ENCODE peak calls at places on chromosomes 12 and 14, in nine cellular contexts. L is HCT116, S is upper lobe of right lung, E is PC-3, D is A549, N is right lobe of liver, A is esophagus squamous epithelium, X is uterus, B is fibroblast of lung. U is an unnamed sample.
A peak's percentile ranks its signal among the peaks of the same experiment; 100 is the strongest.

GRCh38 chr12:83472772-83473171 is 786.1 kb downstream of the TMTC2 start:
- DNase-seq in S (no peak), L (no peak), X (no peak), N (no peak), E (no peak), B (no peak), A (no peak), D (no peak), U (no peak)

GRCh38 chr14:104976198-104977007 is 1.8 kb downstream of the AHNAK2 start:
- DNase-seq in S (peak; percentile 94), E (peak; percentile 88), D (peak; percentile 64), A (no peak), L (peak; percentile 70), X (peak; percentile 78), B (peak; percentile 79), N (peak; percentile 91), U (peak; percentile 66)

GRCh38 chr14:52219488-52220084 is 47.9 kb upstream of the PTGDR start:
- DNase-seq in A (no peak), E (no peak), X (no peak), D (no peak), S (no peak), L (no peak), B (no peak), N (no peak), U (no peak)

GRCh38 chr12:53098354-53098981 is 1.0 kb downstream of the IGFBP6 start:
- DNase-seq in D (peak; percentile 69), B (peak; percentile 83), E (peak; percentile 80), L (peak; percentile 41), A (no peak), N (no peak), S (no peak), X (peak; percentile 80), U (peak; percentile 90)

GRCh38 chr14:50362791-50363733 is 33.6 kb downstream of the CDKL1 start:
- DNase-seq in E (no peak), D (no peak), N (no peak), S (no peak), X (no peak), B (no peak), L (no peak), A (no peak), U (no peak)

GRCh38 chr14:103312006-103312635 is 21.9 kb upstream of the EIF5 start:
- DNase-seq in X (no peak), A (no peak), L (no peak), D (no peak), S (peak; percentile 51), N (no peak), B (no peak), E (no peak), U (no peak)

GRCh38 chr12:87136330-87136976 is 880.3 kb upstream of the MGAT4C start:
- DNase-seq in N (no peak), L (no peak), A (no peak), B (peak; percentile 68), X (no peak), E (peak; percentile 40), S (no peak), D (no peak), U (no peak)

GRCh38 chr12:51898506-51898905 is 8.8 kb upstream of the ACVRL1 start:
- DNase-seq in E (no peak), S (no peak), A (no peak), N (no peak), L (no peak), B (no peak), X (no peak), D (no peak), U (no peak)

GRCh38 chr12:49794021-49794420 is 34.2 kb downstream of the NCKAP5L start:
- DNase-seq in S (no peak), B (no peak), L (no peak), E (no peak), N (no peak), A (no peak), D (no peak), X (no peak), U (no peak)

GRCh38 chr14:103607822-103608221 is 21.2 kb upstream of the KLC1 start:
- DNase-seq in L (no peak), E (no peak), B (no peak), S (no peak), D (no peak), N (no peak), X (no peak), A (no peak), U (no peak)

GRCh38 chr14:90503582-90503981 is 106.8 kb downstream of the CALM1 start:
- DNase-seq in S (peak; percentile 57), L (no peak), X (no peak), A (no peak), B (no peak), D (no peak), N (no peak), E (no peak), U (no peak)

GRCh38 chr12:1946311-1946710 is 27.9 kb upstream of the CACNA2D4 start:
- DNase-seq in E (no peak), L (no peak), B (no peak), N (no peak), D (no peak), S (no peak), A (no peak), X (no peak), U (no peak)

GRCh38 chr12:4280351-4281163 is 7.0 kb downstream of the CCND2 start:
- DNase-seq in E (no peak), D (no peak), A (no peak), N (peak; percentile 49), X (peak; percentile 55), L (no peak), B (peak; percentile 47), S (peak; percentile 74), U (no peak)

GRCh38 chr14:77862154-77862783 is 62.4 kb downstream of the ADCK1 start:
- DNase-seq in N (peak; percentile 77), E (peak; percentile 78), A (no peak), S (peak; percentile 88), B (peak; percentile 61), X (peak; percentile 46), D (peak; percentile 79), L (peak; percentile 45), U (peak; percentile 80)

GRCh38 chr12:19946549-19946948 is 421.8 kb upstream of the PDE3A start:
- DNase-seq in S (no peak), B (peak; percentile 92), A (no peak), D (peak; percentile 73), E (peak; percentile 62), L (no peak), X (no peak), N (no peak), U (peak; percentile 26)

GRCh38 chr14:23657959-23658470 is 21.9 kb downstream of the DHRS2 start:
- DNase-seq in E (no peak), B (no peak), X (no peak), A (no peak), N (no peak), L (no peak), S (no peak), D (no peak), U (no peak)

GRCh38 chr12:916240-916639 is 33.3 kb downstream of the RAD52 start:
- DNase-seq in N (no peak), E (no peak), D (no peak), S (no peak), X (no peak), A (no peak), L (no peak), B (no peak), U (no peak)

GRCh38 chr12:57240926-57241555 is 9.9 kb downstream of the STAC3 start:
- DNase-seq in D (no peak), B (peak; percentile 33), X (no peak), S (peak; percentile 64), N (no peak), E (peak; percentile 27), L (no peak), A (no peak), U (no peak)

GRCh38 chr14:35405304-35405996 is 901 bp upstream of the NFKBIA start:
- DNase-seq in E (no peak), A (no peak), X (peak; percentile 63), D (no peak), S (peak; percentile 77), N (peak; percentile 39), L (no peak), B (no peak), U (no peak)

GRCh38 chr14:35408026-35408425 is 3.5 kb upstream of the NFKBIA start:
- DNase-seq in E (no peak), N (no peak), L (no peak), B (no peak), X (no peak), A (no peak), D (no peak), S (no peak), U (no peak)

GRCh38 chr14:35406090-35406489 is 1.5 kb upstream of the NFKBIA start:
- DNase-seq in L (no peak), E (no peak), D (no peak), N (no peak), S (no peak), X (no peak), B (no peak), A (no peak), U (no peak)

GRCh38 chr14:35404496-35405303 is at the start of gene NFKBIA:
- DNase-seq in A (peak; percentile 63), L (peak; percentile 52), D (peak; percentile 79), E (peak; percentile 90), B (peak; percentile 88), N (peak; percentile 93), X (peak; percentile 89), S (peak; percentile 96), U (peak; percentile 85)

GRCh38 chr14:35406811-35407630 is 2.5 kb upstream of the NFKBIA start:
- DNase-seq in L (peak; percentile 56), E (peak; percentile 90), N (no peak), S (no peak), A (no peak), X (peak; percentile 59), B (peak; percentile 81), D (peak; percentile 86), U (peak; percentile 68)
- TF ChIP-seq CTCF in L (peak; percentile 84), E (peak; percentile 93), N (peak; percentile 86), S (peak; percentile 86), A (peak; percentile 92), X (peak; percentile 82), B (peak; percentile 75), D (peak; percentile 89), U (peak; percentile 90)

GRCh38 chr12:103858953-103859601 is 18.0 kb upstream of the NT5DC3 start:
- DNase-seq in N (no peak), E (peak; percentile 99), D (peak; percentile 73), B (peak; percentile 97), L (peak; percentile 77), A (no peak), X (peak; percentile 93), S (no peak), U (peak; percentile 96)
- H3K27ac ChIP-seq in N (no peak overlapping the region), E (peak overlapping the region; percentile 88), D (peak overlapping the region; percentile 86), B (peak overlapping the region; percentile 86), L (peak overlapping the region; percentile 58), A (peak overlapping the region; percentile 90), X (peak overlapping the region; percentile 96), S (peak overlapping the region; percentile 14), U (peak overlapping the region; percentile 97)

DNA sequence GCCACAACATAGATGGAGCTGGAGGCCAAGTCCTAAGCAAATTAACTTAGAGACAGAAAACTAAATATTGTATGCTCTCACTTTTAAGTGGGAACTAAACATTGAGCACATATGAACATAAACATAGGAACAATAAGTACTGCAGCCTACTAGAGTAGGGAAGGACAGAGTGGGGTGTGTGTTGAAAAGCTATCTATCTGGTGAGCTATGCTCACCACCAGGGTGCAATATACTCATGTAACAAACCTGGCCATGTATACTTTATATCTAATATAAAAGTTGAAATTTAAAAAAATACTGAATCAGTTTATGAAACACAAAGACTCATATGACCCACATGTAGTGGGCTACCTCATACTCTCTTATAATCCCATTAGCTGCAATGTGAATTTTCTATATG is 1305.0 kb downstream of the LRFN5 start:
- DNase-seq in L (no peak), S (no peak), X (no peak), D (no peak), N (no peak), E (peak; percentile 39), B (peak; percentile 57), A (no peak), U (no peak)
- TF ChIP-seq CTCF in L (no peak), S (no peak), X (no peak), D (peak; percentile 20), N (no peak), E (peak; percentile 54), B (no peak), A (no peak), U (no peak)

GRCh38 chr12:28568709-28569108 is 378.5 kb downstream of the CCDC91 start:
- DNase-seq in A (no peak), N (no peak), L (no peak), B (no peak), E (no peak), D (no peak), S (no peak), X (no peak), U (no peak)
- H3K27ac ChIP-seq in A (peak overlapping the region; percentile 84), N (no peak overlapping the region), L (no peak overlapping the region), B (peak overlapping the region; percentile 76), E (no peak overlapping the region), D (peak overlapping the region; percentile 10), S (no peak overlapping the region), X (peak overlapping the region; percentile 53), U (no peak overlapping the region)